ENCODE peak calls at places on chromosome 22, in five cellular contexts. W, E, I, R and O are unnamed samples.

GRCh38 chr22:23278883-23279675 is 98.8 kb downstream of the BCR start:
- DNase-seq in R (no peak), E (no peak), I (no peak), W (peak), O (no peak)

GRCh38 chr22:27632451-27633295 is 168.9 kb downstream of the MN1 start:
- DNase-seq in E (no peak), R (no peak), I (peak), W (no peak), O (no peak)

GRCh38 chr22:23408321-23408720 is 171.8 kb downstream of the IGLL1 start:
- DNase-seq in E (no peak), I (no peak), W (no peak), R (no peak), O (no peak)

GRCh38 chr22:48357961-48358360 is 1469.7 kb downstream of the BRD1 start:
- DNase-seq in I (no peak), E (no peak), W (no peak), R (no peak), O (no peak)

GRCh38 chr22:37713761-37714160 is 16.9 kb downstream of the TRIOBP start:
- DNase-seq in E (no peak), I (no peak), R (no peak), W (no peak), O (no peak)

GRCh38 chr22:23822101-23822671 is 16.6 kb downstream of the DERL3 start:
- DNase-seq in E (no peak), R (no peak), I (no peak), W (no peak), O (no peak)

GRCh38 chr22:27512283-27512761 is 289.2 kb downstream of the MN1 start:
- DNase-seq in W (no peak), R (no peak), I (no peak), E (no peak), O (no peak)

GRCh38 chr22:44297662-44298061 is 15.1 kb downstream of the SHISAL1 start:
- DNase-seq in I (no peak), R (no peak), W (no peak), E (no peak), O (no peak)

GRCh38 chr22:39498368-39498767 is 3.7 kb upstream of the MIEF1 start:
- DNase-seq in W (no peak), E (no peak), I (no peak), R (no peak), O (no peak)

GRCh38 chr22:39490135-39490798 is 11.8 kb upstream of the MIEF1 start:
- DNase-seq in W (peak), I (peak), E (peak), R (peak), O (no peak)

GRCh38 chr22:27137809-27138400 is 480.5 kb downstream of the MIAT start:
- DNase-seq in R (no peak), E (no peak), W (no peak), I (no peak), O (no peak)

GRCh38 chr22:49017769-49018330 is 809.8 kb downstream of the BRD1 start:
- DNase-seq in I (no peak), R (no peak), E (no peak), W (no peak), O (no peak)

GRCh38 chr22:44755956-44756361 is 3.6 kb downstream of the ARHGAP8 start:
- DNase-seq in R (no peak), I (no peak), E (no peak), W (no peak), O (no peak)

GRCh38 chr22:24137595-24137994 is 43.7 kb upstream of the SUSD2 start:
- DNase-seq in E (no peak), R (no peak), W (no peak), I (no peak), O (no peak)

GRCh38 chr22:27456696-27457503 is 344.7 kb downstream of the MN1 start:
- DNase-seq in I (no peak), R (no peak), E (no peak), W (peak), O (no peak)

GRCh38 chr22:33735978-33736377 is 184.3 kb downstream of the LARGE1 start:
- DNase-seq in I (no peak), E (no peak), W (no peak), R (no peak), O (no peak)

GRCh38 chr22:49010086-49010863 is 817.4 kb downstream of the BRD1 start:
- DNase-seq in E (no peak), I (no peak), W (no peak), R (no peak), O (no peak)

GRCh38 chr22:32584650-32585049 is 110.0 kb downstream of the FBXO7 start:
- DNase-seq in E (no peak), R (no peak), W (no peak), I (no peak), O (no peak)

GRCh38 chr22:49372530-49373288 is 455.0 kb downstream of the BRD1 start:
- DNase-seq in W (peak), R (peak), I (peak), E (peak), O (no peak)

GRCh38 chr22:19773470-19774040 is 13.0 kb downstream of the TBX1 start:
- DNase-seq in W (no peak), I (no peak), R (no peak), E (peak), O (no peak)

GRCh38 chr22:43235445-43236400 is 48.8 kb upstream of the TTLL12 start:
- DNase-seq in E (no peak), W (no peak), I (no peak), R (no peak), O (no peak)

GRCh38 chr22:42428760-42429159 is 3.4 kb downstream of the NFAM1 start:
- DNase-seq in R (no peak), I (no peak), W (no peak), E (no peak), O (no peak)

GRCh38 chr22:19113429-19113828 is 8.8 kb downstream of the DGCR2 start:
- DNase-seq in R (no peak), W (no peak), I (no peak), E (no peak), O (no peak)

GRCh38 chr22:22901578-22902218 is 14.1 kb downstream of the IGLL5 start:
- DNase-seq in W (no peak), I (peak), R (no peak), E (no peak), O (peak)

GRCh38 chr22:33000342-33001280 is 57.6 kb downstream of the SYN3 start:
- DNase-seq in I (peak), E (peak), R (peak), W (peak), O (no peak)

GRCh38 chr22:25582946-25583345 is 18.5 kb downstream of the GRK3 start:
- DNase-seq in E (no peak), R (peak), I (no peak), W (no peak), O (no peak)

GRCh38 chr22:44399906-44400762 is 87.4 kb upstream of the SHISAL1 start:
- DNase-seq in E (no peak), I (no peak), W (no peak), R (no peak), O (no peak)

GRCh38 chr22:32623943-32624342 is 149.3 kb downstream of the FBXO7 start:
- DNase-seq in R (peak), W (no peak), I (no peak), E (no peak), O (no peak)

GRCh38 chr22:44671742-44672141 is 30.3 kb upstream of the PRR5 start:
- DNase-seq in W (no peak), E (no peak), I (no peak), R (peak), O (no peak)

GRCh38 chr22:48949375-48950149 is 878.1 kb downstream of the BRD1 start:
- DNase-seq in W (no peak), R (no peak), E (no peak), I (no peak), O (no peak)

GRCh38 chr22:19149047-19149883 is 827 bp downstream of the GSC2 start:
- DNase-seq in I (no peak), E (peak), W (no peak), R (no peak), O (no peak)

GRCh38 chr22:49659924-49660315 is 167.8 kb downstream of the BRD1 start:
- DNase-seq in I (no peak), E (peak), W (no peak), R (no peak), O (no peak)

GRCh38 chr22:24727218-24727851 is 47.2 kb downstream of the PIWIL3 start:
- DNase-seq in R (peak), W (peak), E (no peak), I (peak), O (no peak)

GRCh38 chr22:48228468-48228867 is 1466.0 kb downstream of the TBC1D22A start:
- DNase-seq in I (no peak), E (no peak), R (no peak), W (no peak), O (no peak)

GRCh38 chr22:47842119-47842518 is 1079.7 kb downstream of the TBC1D22A start:
- DNase-seq in R (no peak), E (peak), W (no peak), I (no peak), O (no peak)

GRCh38 chr22:41201146-41201545 is 4.0 kb upstream of the L3MBTL2 start:
- DNase-seq in W (no peak), R (no peak), I (no peak), E (no peak), O (no peak)
- TF ChIP-seq ESRRA in W (no peak), R (no peak), I (no peak), E (no peak), O (no peak)

GRCh38 chr22:21636629-21637218 is 4.2 kb downstream of the CCDC116 start:
- DNase-seq in E (no peak), R (no peak), W (no peak), I (no peak), O (no peak)

GRCh38 chr22:21635771-21636510 is 3.4 kb downstream of the CCDC116 start:
- DNase-seq in W (no peak), E (no peak), I (no peak), R (no peak), O (no peak)

GRCh38 chr22:21633481-21633880 is 921 bp downstream of the CCDC116 start:
- DNase-seq in I (no peak), E (no peak), W (no peak), R (no peak), O (no peak)

GRCh38 chr22:21634081-21634480 is 1.5 kb downstream of the CCDC116 start:
- DNase-seq in E (no peak), R (no peak), W (no peak), I (no peak), O (no peak)

GRCh38 chr22:21634844-21635243 is 2.3 kb downstream of the CCDC116 start:
- DNase-seq in I (no peak), R (no peak), W (no peak), E (no peak), O (no peak)
- TF ChIP-seq ESRRA in I (no peak), R (no peak), W (no peak), E (no peak), O (no peak)

DNA sequence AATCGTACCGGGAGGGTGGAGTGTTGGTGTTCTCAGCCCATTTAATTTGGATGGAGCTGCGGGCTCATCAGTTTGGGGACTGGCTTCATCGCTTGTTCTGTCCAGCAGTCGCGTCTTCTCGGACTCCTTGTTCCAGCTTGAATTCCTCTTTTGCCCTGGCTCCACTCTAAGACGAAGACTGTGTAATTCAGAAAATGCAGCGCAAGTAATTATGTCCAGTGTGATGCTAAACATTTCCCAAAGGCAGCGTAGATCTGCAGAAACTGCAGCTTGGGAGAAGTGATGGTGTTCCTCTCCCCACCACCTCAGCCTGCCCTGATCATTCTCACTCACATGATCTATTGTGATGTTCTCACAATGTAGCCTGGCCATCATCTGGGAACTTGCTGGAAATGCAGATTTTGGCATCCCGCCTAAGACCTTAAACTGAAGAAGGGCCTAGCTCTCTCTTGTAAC is 666 bp downstream of the SLC25A18 start:
- DNase-seq in E (no peak), W (no peak), I (no peak), R (no peak), O (no peak)
- TF ChIP-seq ESRRA in E (no peak), W (no peak), I (no peak), R (no peak), O (no peak)

GRCh38 chr22:46044718-46045458 is 67.9 kb upstream of the WNT7B start:
- DNase-seq in R (no peak), W (no peak), I (no peak), E (peak), O (no peak)

GRCh38 chr22:46046299-46046685 is 69.3 kb upstream of the WNT7B start:
- DNase-seq in W (no peak), E (peak), R (no peak), I (no peak), O (no peak)

GRCh38 chr22:46043816-46044717 is 67.1 kb upstream of the WNT7B start:
- DNase-seq in R (no peak), I (no peak), E (peak), W (no peak), O (no peak)

GRCh38 chr22:46047226-46047625 is 70.3 kb upstream of the WNT7B start:
- DNase-seq in R (no peak), E (peak), I (no peak), W (no peak), O (no peak)

GRCh38 chr22:46045459-46046298 is 68.7 kb upstream of the WNT7B start:
- DNase-seq in W (no peak), E (peak), I (no peak), R (no peak), O (no peak)
- TF ChIP-seq ESRRA in W (no peak), E (no peak), I (no peak), R (no peak), O (no peak)

GRCh38 chr22:46035742-46036557 is 59.0 kb upstream of the WNT7B start:
- DNase-seq in R (peak), I (peak), E (peak), W (peak), O (peak)

GRCh38 chr22:46035380-46035741 is 58.4 kb upstream of the WNT7B start:
- DNase-seq in W (no peak), R (no peak), E (no peak), I (no peak), O (no peak)

GRCh38 chr22:46038174-46038487 is 61.2 kb upstream of the WNT7B start:
- DNase-seq in W (no peak), E (no peak), R (no peak), I (no peak), O (no peak)

GRCh38 chr22:46038516-46039430 is 61.8 kb upstream of the WNT7B start:
- DNase-seq in W (no peak), E (peak), R (no peak), I (no peak), O (no peak)

DNA sequence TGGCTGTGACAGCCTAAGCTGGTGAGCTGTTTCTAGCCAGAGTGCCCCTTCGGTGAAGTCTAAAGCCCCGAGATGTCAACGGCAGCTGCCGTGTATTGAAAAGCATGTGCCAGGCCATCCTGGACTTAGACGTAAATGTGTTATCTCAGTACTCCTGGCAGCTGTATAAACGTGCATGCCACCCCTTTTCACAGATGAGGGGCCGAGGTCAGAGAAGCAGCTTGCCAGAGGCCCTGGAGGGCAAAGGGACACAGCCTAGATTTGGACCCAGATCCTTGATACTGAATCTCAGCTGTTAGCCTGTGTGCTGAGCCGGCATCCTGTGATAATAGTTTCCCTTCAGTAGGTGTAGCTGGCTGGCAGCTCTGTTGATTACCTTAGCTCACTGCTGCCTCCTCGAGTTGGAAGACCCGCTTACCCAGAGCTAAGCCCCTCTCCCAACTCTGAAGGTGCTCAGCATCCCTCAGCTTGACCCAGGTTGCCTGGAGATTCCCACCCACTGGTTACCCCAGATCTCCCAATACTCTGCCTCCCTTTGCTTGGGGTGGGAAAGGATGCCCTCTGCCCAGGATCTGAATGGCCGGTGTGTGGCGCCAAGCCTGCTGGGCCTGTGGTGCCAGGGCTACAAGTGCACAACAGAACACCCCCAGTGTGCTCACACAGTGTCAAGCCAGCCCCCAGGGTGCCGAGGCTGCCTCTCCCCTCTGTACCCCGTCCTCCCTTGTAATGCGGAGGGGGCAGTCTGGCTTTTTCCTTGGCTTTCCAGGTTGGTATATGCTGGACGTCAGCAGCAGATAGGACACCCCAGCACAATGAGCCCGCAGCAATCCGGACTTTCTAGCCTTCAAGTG is 59.8 kb upstream of the WNT7B start:
- DNase-seq in E (peak), R (peak), W (peak), I (peak), O (no peak)
- TF ChIP-seq ESRRA in E (no peak), R (no peak), W (no peak), I (no peak), O (no peak)

DNA sequence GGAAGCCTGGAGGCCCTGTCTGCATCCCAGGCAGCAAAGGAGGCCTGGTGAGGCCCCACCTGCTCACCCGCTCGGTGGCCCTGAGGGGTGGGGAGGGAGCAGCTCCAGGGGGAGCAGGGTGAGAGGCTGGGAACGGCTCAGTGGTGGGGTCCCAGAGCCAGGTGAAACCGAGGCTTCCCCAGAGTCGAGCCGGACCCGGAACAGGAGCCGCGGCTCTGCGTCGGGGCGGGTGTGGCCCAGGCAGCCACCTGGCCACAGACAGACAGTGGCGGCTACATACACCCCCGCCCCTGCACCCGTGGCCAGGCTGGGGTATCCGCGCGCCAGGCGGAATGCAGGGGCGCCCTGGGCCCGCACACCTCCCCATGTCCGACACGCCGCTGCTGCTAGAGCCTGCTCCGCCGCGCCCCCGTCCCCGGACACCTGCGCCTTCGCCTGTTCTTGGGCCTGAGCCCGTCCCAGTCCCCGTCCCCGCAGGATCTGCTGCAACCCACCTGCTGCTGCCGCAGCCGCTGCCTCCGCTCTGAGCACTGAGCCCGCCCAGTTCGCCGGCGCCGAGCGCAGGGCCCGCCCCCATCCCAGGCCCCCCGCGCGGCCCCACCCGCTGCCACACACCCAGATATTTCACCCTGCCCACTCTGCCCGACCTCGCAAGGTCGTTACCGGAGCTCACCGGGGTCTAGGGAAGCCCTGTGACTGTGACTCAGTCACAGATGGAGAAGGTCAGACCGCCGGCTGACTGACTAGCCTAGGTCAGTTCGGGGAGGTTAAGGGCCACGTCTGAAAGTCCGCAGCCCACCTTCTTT is at the start of gene SLC7A4:
- DNase-seq in E (peak), I (no peak), R (no peak), W (no peak), O (no peak)
- TF ChIP-seq ESRRA in E (no peak), I (no peak), R (no peak), W (no peak), O (no peak)

DNA sequence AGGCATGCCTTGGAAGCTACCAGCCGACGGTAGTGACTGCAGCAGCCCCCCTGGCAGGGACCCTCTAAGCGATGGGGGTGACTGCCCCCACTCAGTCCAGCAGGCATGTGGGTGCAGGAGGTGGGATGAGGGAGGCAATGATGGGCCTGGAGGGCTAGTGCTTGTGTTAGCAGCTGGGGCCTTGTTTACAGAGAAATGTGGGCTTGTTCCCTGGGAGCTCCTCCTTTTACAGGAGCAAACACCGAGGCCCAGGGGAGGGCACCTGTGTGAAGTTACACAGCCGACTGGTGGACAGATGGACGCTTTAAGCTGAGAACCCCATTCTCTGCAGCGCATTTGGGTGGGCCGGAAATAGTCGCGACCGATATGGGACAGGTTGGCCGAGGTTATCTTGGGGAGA is 111.5 kb downstream of the MORC2 start:
- DNase-seq in W (no peak), E (no peak), I (no peak), R (no peak), O (no peak)
- TF ChIP-seq ESRRA in W (no peak), E (no peak), I (no peak), R (no peak), O (no peak)

GRCh38 chr22:36641902-36642640 is 61.5 kb downstream of the CACNG2 start:
- DNase-seq in I (no peak), W (no peak), R (no peak), E (no peak), O (no peak)
- TF ChIP-seq ESRRA in I (no peak), W (no peak), R (no peak), E (no peak), O (no peak)

GRCh38 chr22:28710112-28710888 is 30.7 kb upstream of the TTC28 start:
- DNase-seq in E (no peak), I (no peak), R (peak), W (no peak), O (no peak)
- TF ChIP-seq ESRRA in E (no peak), I (no peak), R (no peak), W (no peak), O (no peak)